ENCODE peak calls at places on chromosome 19, in seven cellular contexts. Q is amniotic stem cell; C is cardiac septum; T is activated naive CD4-positive, alpha-beta T cell treated with anti-CD3 and anti-CD28 coated beads, Interleukin-2, amount 10 ng/mL, durations not matched to agents 7 days and 5 days; D is DMS153; P is mucosa of descending colon; M is left ventricle myocardium inferior. X is an unnamed sample.

GRCh38 chr19:3373971-3374368 is 7.6 kb downstream of the NFIC start:
- DNase-seq in M (no peak), T (no peak), D (no peak), P (no peak), Q (no peak), C (no peak), X (no peak)

GRCh38 chr19:54393381-54393780 is 21.9 kb upstream of the TTYH1 start:
- DNase-seq in Q (no peak), C (no peak), P (no peak), M (no peak), D (no peak), T (no peak), X (no peak)

GRCh38 chr19:13788991-13789390 is 6.3 kb upstream of the ZSWIM4 start:
- DNase-seq in P (no peak), D (no peak), Q (no peak), M (no peak), T (peak; percentile 60), C (no peak), X (no peak)

GRCh38 chr19:49786432-49786831 is 19.6 kb downstream of the AP2A1 start:
- DNase-seq in C (no peak), D (no peak), Q (no peak), T (no peak), P (no peak), M (no peak), X (no peak)

GRCh38 chr19:5218255-5218855 is 122.3 kb downstream of the PTPRS start:
- DNase-seq in M (no peak), D (no peak), T (no peak), P (no peak), Q (no peak), C (no peak), X (no peak)

GRCh38 chr19:10270180-10270615 is 722 bp upstream of the ICAM1 start:
- DNase-seq in T (peak; percentile 82), Q (no peak), M (peak; percentile 76), D (no peak), P (peak; percentile 93), C (peak; percentile 93), X (no peak)

GRCh38 chr19:12374026-12374425 is 8.5 kb upstream of the ZNF442 start:
- DNase-seq in C (no peak), P (no peak), Q (no peak), T (no peak), M (no peak), D (no peak), X (no peak)

GRCh38 chr19:45507864-45508680 is 793 bp downstream of the VASP start:
- DNase-seq in D (peak; percentile 33), M (no peak), C (peak; percentile 81), T (peak; percentile 62), P (peak; percentile 88), Q (no peak), X (no peak)

GRCh38 chr19:53704011-53704410 is 72.2 kb downstream of the DPRX start:
- DNase-seq in M (no peak), C (no peak), T (no peak), D (no peak), Q (no peak), P (no peak), X (no peak)

GRCh38 chr19:15200575-15201364 is at the start of gene NOTCH3:
- DNase-seq in D (no peak), T (no peak), P (no peak), Q (no peak), M (no peak), C (no peak), X (no peak)

GRCh38 chr19:13132471-13133166 is 14.6 kb downstream of the NACC1 start:
- DNase-seq in Q (no peak), P (no peak), C (no peak), T (peak; percentile 57), M (no peak), D (no peak), X (no peak)

GRCh38 chr19:46737275-46737654 is 8.6 kb upstream of the FKRP start:
- DNase-seq in T (no peak), D (no peak), M (no peak), Q (no peak), P (no peak), C (no peak), X (peak; percentile 15)

GRCh38 chr19:9407827-9408226 is 27.5 kb downstream of the ZNF266 start:
- DNase-seq in P (no peak), C (no peak), D (no peak), M (no peak), T (no peak), Q (no peak), X (no peak)

GRCh38 chr19:57210381-57210780 is 19.1 kb downstream of the ZNF264 start:
- DNase-seq in C (no peak), M (no peak), Q (no peak), D (no peak), T (no peak), P (no peak), X (no peak)

GRCh38 chr19:54339646-54340358 is 840 bp upstream of the LILRA4 start:
- DNase-seq in T (no peak), P (no peak), Q (no peak), C (no peak), D (no peak), M (no peak), X (no peak)

GRCh38 chr19:8877854-8878705 is 45.9 kb downstream of the MBD3L1 start:
- DNase-seq in Q (no peak), P (no peak), T (no peak), M (no peak), C (no peak), D (no peak), X (no peak)